ENCODE peak calls at places on chromosomes 5 and 9, in nine cellular contexts. Y is Calu3, B is cardiac muscle cell, N is A673, S is GM20000, F is dorsolateral prefrontal cortex, I is psoas muscle, T is lower lobe of right lung, K is right atrium auricular region. R is an unnamed sample.

GRCh38 chr9:78585909-78586308 is 289.0 kb downstream of the PSAT1 start:
- DNase-seq in F (no peak), Y (no peak), T (no peak), I (no peak), S (no peak), N (no peak), K (no peak), B (no peak), R (no peak)

GRCh38 chr5:173736923-173737412 is 120.5 kb upstream of the BOD1 start:
- DNase-seq in S (peak), B (no peak), T (no peak), F (no peak), I (no peak), K (no peak), Y (peak), N (no peak), R (peak)

GRCh38 chr5:59569158-59569557 is 324.4 kb downstream of the PDE4D start:
- DNase-seq in F (no peak), N (peak), S (no peak), I (no peak), T (no peak), B (no peak), Y (no peak), K (no peak), R (no peak)

GRCh38 chr5:142803428-142804111 is 33.4 kb downstream of the ARHGAP26 start:
- DNase-seq in N (no peak), F (no peak), T (no peak), Y (no peak), B (peak), I (peak), K (peak), S (no peak), R (no peak)

GRCh38 chr5:179121667-179122111 is 61.5 kb downstream of the ZNF354C start:
- DNase-seq in F (no peak), Y (no peak), B (no peak), S (no peak), K (peak), N (no peak), T (peak), I (no peak), R (no peak)

GRCh38 chr5:132655821-132656773 is 1.9 kb upstream of the IL13 start:
- DNase-seq in N (peak), T (no peak), Y (peak), K (no peak), B (no peak), S (peak), I (no peak), F (peak), R (peak)

GRCh38 chr9:130561056-130561455 is 18.3 kb upstream of the FUBP3 start:
- DNase-seq in I (no peak), F (no peak), T (no peak), N (no peak), B (no peak), K (no peak), S (no peak), Y (no peak), R (no peak)

GRCh38 chr9:4985376-4986266 is 549 bp downstream of the JAK2 start:
- DNase-seq in I (peak), S (peak), K (no peak), Y (peak), T (peak), B (peak), N (peak), F (peak), R (peak)

GRCh38 chr9:78539904-78540303 is 243.0 kb downstream of the PSAT1 start:
- DNase-seq in T (no peak), K (no peak), S (no peak), B (no peak), I (peak), N (no peak), F (no peak), Y (no peak), R (no peak)

GRCh38 chr9:128340691-128341434 is 536 bp downstream of the SLC27A4 start:
- DNase-seq in S (peak), F (no peak), N (peak), K (no peak), I (no peak), B (peak), Y (no peak), T (no peak), R (peak)

GRCh38 chr5:143063175-143063970 is 293.2 kb downstream of the ARHGAP26 start:
- DNase-seq in F (no peak), Y (no peak), I (peak), N (peak), K (no peak), T (no peak), B (peak), S (no peak), R (no peak)

GRCh38 chr5:67318746-67319145 is 122.1 kb upstream of the CD180 start:
- DNase-seq in I (no peak), K (no peak), N (no peak), F (no peak), S (no peak), B (no peak), Y (no peak), T (no peak), R (no peak)

GRCh38 chr9:83167126-83167525 is 104.2 kb upstream of the RASEF start:
- DNase-seq in K (no peak), Y (peak), B (no peak), N (no peak), F (no peak), T (no peak), S (no peak), I (no peak), R (no peak)

GRCh38 chr9:25716220-25716872 is 38.1 kb upstream of the TUSC1 start:
- DNase-seq in I (no peak), S (no peak), B (peak), K (no peak), T (no peak), F (no peak), Y (peak), N (no peak), R (peak)

GRCh38 chr5:14174235-14174636 is 31.1 kb downstream of the TRIO start:
- DNase-seq in Y (no peak), I (no peak), F (no peak), N (peak), K (no peak), B (no peak), T (no peak), S (no peak), R (peak)

GRCh38 chr5:125049721-125050357 is 303.4 kb upstream of the ZNF608 start:
- DNase-seq in S (no peak), F (no peak), N (no peak), I (no peak), T (no peak), Y (no peak), B (no peak), K (no peak), R (no peak)

GRCh38 chr5:145463634-145464033 is 371.5 kb downstream of the PRELID2 start:
- DNase-seq in K (no peak), Y (no peak), S (no peak), N (no peak), B (peak), T (no peak), F (no peak), I (no peak), R (no peak)

GRCh38 chr5:74866653-74867162 is 521 bp upstream of the FAM169A start:
- DNase-seq in K (no peak), N (no peak), I (no peak), B (no peak), S (peak), F (peak), Y (peak), T (no peak), R (peak)

GRCh38 chr9:3330792-3331420 is 194.9 kb downstream of the RFX3 start:
- DNase-seq in Y (no peak), S (no peak), B (peak), T (no peak), I (no peak), F (no peak), K (no peak), N (peak), R (no peak)

GRCh38 chr5:10854526-10855277 is 93.7 kb upstream of the DAP start:
- DNase-seq in F (no peak), N (no peak), T (peak), S (no peak), Y (no peak), B (peak), K (no peak), I (peak), R (peak)
- TF ChIP-seq CTCF in F (no peak), N (no peak), T (no peak), S (no peak), Y (no peak), B (no peak), K (no peak), I (no peak), R (no peak)

GRCh38 chr9:96654450-96655197 is 493 bp downstream of the PRXL2C start:
- DNase-seq in N (peak), K (peak), T (peak), S (peak), I (peak), B (peak), Y (peak), F (peak), R (peak)
- TF ChIP-seq CTCF in N (no peak), K (no peak), T (no peak), S (no peak), I (no peak), B (peak), Y (no peak), F (peak), R (no peak)

GRCh38 chr5:139707445-139708003 is 59.4 kb downstream of the CXXC5 start:
- DNase-seq in K (no peak), T (no peak), B (no peak), I (no peak), F (no peak), Y (no peak), S (no peak), N (no peak), R (no peak)

GRCh38 chr5:139705191-139705590 is 57.0 kb downstream of the CXXC5 start:
- DNase-seq in I (no peak), N (no peak), F (no peak), K (no peak), B (no peak), S (no peak), Y (no peak), T (no peak), R (no peak)

GRCh38 chr5:139705655-139706587 is 57.8 kb downstream of the CXXC5 start:
- DNase-seq in T (no peak), I (no peak), K (no peak), B (no peak), Y (no peak), N (no peak), F (no peak), S (no peak), R (no peak)

GRCh38 chr5:139702548-139702947 is 54.4 kb downstream of the CXXC5 start:
- DNase-seq in N (no peak), S (no peak), B (no peak), Y (no peak), I (no peak), K (no peak), F (no peak), T (no peak), R (no peak)

GRCh38 chr5:139704748-139705147 is 56.6 kb downstream of the CXXC5 start:
- DNase-seq in B (no peak), S (no peak), F (no peak), N (no peak), I (no peak), T (no peak), Y (no peak), K (no peak), R (no peak)
- TF ChIP-seq CTCF in B (no peak), S (no peak), F (no peak), N (no peak), I (no peak), T (no peak), Y (no peak), K (no peak), R (no peak)

GRCh38 chr9:72333758-72334157 is 31.2 kb downstream of the ZFAND5 start:
- DNase-seq in S (no peak), T (no peak), B (no peak), K (no peak), N (no peak), I (no peak), Y (no peak), F (no peak), R (no peak)
- TF ChIP-seq CTCF in S (no peak), T (no peak), B (no peak), K (no peak), N (peak), I (peak), Y (no peak), F (no peak), R (no peak)

GRCh38 chr9:134364391-134365114 is 38.3 kb downstream of the RXRA start:
- DNase-seq in F (no peak), T (no peak), I (no peak), K (no peak), Y (no peak), B (no peak), S (peak), N (no peak), R (no peak)
- TF ChIP-seq CTCF in F (peak), T (no peak), I (peak), K (no peak), Y (no peak), B (no peak), S (no peak), N (peak), R (no peak)

GRCh38 chr9:121537283-121537682 is 37.6 kb upstream of the GGTA1 start:
- DNase-seq in S (no peak), N (no peak), F (no peak), I (no peak), T (no peak), Y (no peak), B (peak), K (peak), R (no peak)

GRCh38 chr9:121545148-121545874 is 45.7 kb upstream of the GGTA1 start:
- DNase-seq in I (peak), T (no peak), F (no peak), N (no peak), S (no peak), B (no peak), K (no peak), Y (no peak), R (no peak)

GRCh38 chr9:121538221-121538620 is 38.6 kb upstream of the GGTA1 start:
- DNase-seq in T (no peak), F (no peak), N (no peak), K (no peak), B (no peak), Y (no peak), S (no peak), I (no peak), R (no peak)

GRCh38 chr9:121541945-121542344 is 42.3 kb upstream of the GGTA1 start:
- DNase-seq in K (no peak), Y (no peak), F (no peak), T (no peak), B (no peak), I (no peak), N (no peak), S (peak), R (no peak)

GRCh38 chr9:121541256-121541655 is 41.6 kb upstream of the GGTA1 start:
- DNase-seq in Y (no peak), F (no peak), I (no peak), T (no peak), S (no peak), B (no peak), K (no peak), N (no peak), R (no peak)
- TF ChIP-seq CTCF in Y (no peak), F (no peak), I (no peak), T (no peak), S (no peak), B (no peak), K (no peak), N (no peak), R (no peak)

GRCh38 chr5:32753051-32753450 is 41.9 kb downstream of the NPR3 start:
- DNase-seq in S (no peak), B (peak), I (no peak), N (no peak), K (no peak), F (no peak), T (no peak), Y (no peak), R (no peak)
- TF ChIP-seq CTCF in S (no peak), B (no peak), I (no peak), N (no peak), K (no peak), F (no peak), T (no peak), Y (no peak), R (no peak)

GRCh38 chr5:131495536-131496399 is 139.3 kb downstream of the RAPGEF6 start:
- DNase-seq in I (no peak), B (no peak), F (no peak), S (no peak), N (no peak), K (no peak), T (no peak), Y (no peak), R (no peak)

GRCh38 chr5:131491749-131492148 is 143.3 kb downstream of the RAPGEF6 start:
- DNase-seq in Y (no peak), T (no peak), F (no peak), B (no peak), K (no peak), I (no peak), N (no peak), S (no peak), R (no peak)

DNA sequence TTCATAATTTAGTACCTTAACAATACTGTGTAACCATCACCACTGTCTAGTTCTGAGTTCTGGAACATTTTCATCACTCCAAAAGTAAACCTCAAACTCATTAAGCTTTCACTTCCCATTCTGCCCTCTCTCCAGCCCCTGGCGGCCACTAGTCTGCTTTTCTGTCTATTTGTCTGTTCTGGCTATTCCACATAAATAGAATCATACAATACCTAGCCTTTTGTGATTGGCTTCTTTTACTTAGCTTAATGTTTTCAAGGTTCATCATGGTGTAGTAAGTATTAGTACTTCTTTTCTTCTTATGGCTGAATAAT is 138.7 kb downstream of the RAPGEF6 start:
- DNase-seq in I (no peak), Y (no peak), S (peak), B (no peak), T (no peak), F (no peak), K (no peak), N (no peak), R (no peak)
- TF ChIP-seq CTCF in I (no peak), Y (no peak), S (peak), B (no peak), T (no peak), F (no peak), K (no peak), N (no peak), R (no peak)